ENCODE peak calls at places on chromosomes 16 and 17, in four cellular contexts. S is A172, G is NCI-H1417, X is ascending aorta. T is an unnamed sample.
A peak's percentile ranks its signal among the peaks of the same experiment; 100 is the strongest.

GRCh38 chr17:75645889-75646625 is 12.8 kb downstream of the SMIM5 start:
- DNase-seq in G (no peak), X (peak; percentile 9), S (peak; percentile 77), T (no peak)

GRCh38 chr17:51298508-51299371 is 38.4 kb downstream of the UTP18 start:
- DNase-seq in G (peak; percentile 81), S (peak; percentile 32), X (no peak), T (no peak)

GRCh38 chr17:40551874-40552768 is 13.2 kb downstream of the CCR7 start:
- DNase-seq in X (no peak), G (peak; percentile 29), S (no peak), T (peak; percentile 68)

GRCh38 chr16:12176051-12176450 is 199.5 kb downstream of the SNX29 start:
- DNase-seq in G (no peak), S (no peak), X (no peak), T (no peak)

GRCh38 chr17:83099570-83100181 is 20.3 kb downstream of the METRNL start:
- DNase-seq in S (peak; percentile 47), X (no peak), G (peak; percentile 67), T (no peak)

GRCh38 chr17:80386341-80386740 is 28.6 kb upstream of the ENDOV start:
- DNase-seq in X (no peak), G (no peak), S (no peak), T (peak; percentile 10)

GRCh38 chr16:67104061-67104460 is 5.7 kb upstream of the PHAF1 start:
- DNase-seq in S (peak; percentile 28), X (no peak), G (peak; percentile 11), T (no peak)

GRCh38 chr16:29927523-29927905 is 1.5 kb upstream of the KCTD13 start:
- DNase-seq in S (no peak), G (no peak), X (no peak), T (no peak)

GRCh38 chr17:74119960-74120359 is 83.5 kb upstream of the RPL38 start:
- DNase-seq in S (no peak), X (no peak), G (peak; percentile 5), T (no peak)

GRCh38 chr17:45035848-45036247 is 15.6 kb downstream of the DCAKD start:
- DNase-seq in X (no peak), G (no peak), S (no peak), T (no peak)

GRCh38 chr17:4087911-4088693 is 54.7 kb downstream of the ZZEF1 start:
- DNase-seq in S (peak; percentile 69), G (no peak), X (no peak), T (no peak)

GRCh38 chr16:75810998-75811634 is 84.8 kb upstream of the CPHXL start:
- DNase-seq in S (no peak), X (no peak), G (no peak), T (no peak)

GRCh38 chr17:72635034-72635654 is 457.3 kb downstream of the SLC39A11 start:
- DNase-seq in X (no peak), S (no peak), G (no peak), T (no peak)

GRCh38 chr17:18026408-18026776 is 12.6 kb downstream of the ATPAF2 start:
- DNase-seq in G (no peak), X (no peak), S (peak; percentile 64), T (no peak)

GRCh38 chr17:43531955-43532354 is 14.2 kb downstream of the ETV4 start:
- DNase-seq in G (no peak), S (no peak), X (no peak), T (no peak)

GRCh38 chr16:585351-585750 is 4.5 kb upstream of the RAB40C start:
- DNase-seq in G (peak; percentile 57), S (no peak), X (no peak), T (no peak)

GRCh38 chr17:40086150-40087044 is 14.0 kb downstream of the NR1D1 start:
- DNase-seq in G (peak; percentile 71), X (no peak), S (no peak), T (no peak)

GRCh38 chr16:87970206-87970605 is 19.0 kb downstream of the BANP start:
- DNase-seq in S (peak; percentile 67), G (no peak), X (no peak), T (no peak)

GRCh38 chr17:42408076-42408475 is 15.0 kb downstream of the CAVIN1 start:
- DNase-seq in G (no peak), S (no peak), X (no peak), T (peak; percentile 80)

GRCh38 chr16:68921654-68922053 is 78.3 kb downstream of the TANGO6 start:
- DNase-seq in G (no peak), X (no peak), S (peak; percentile 69), T (no peak)

GRCh38 chr17:52159810-52160578 is 1.5 kb upstream of the CA10 start:
- DNase-seq in X (no peak), S (no peak), G (no peak), T (no peak)

GRCh38 chr16:58413359-58413758 is 21.1 kb downstream of the GINS3 start:
- DNase-seq in X (no peak), G (no peak), S (no peak), T (no peak)

GRCh38 chr17:40340880-40341807 is 23.4 kb downstream of the GJD3 start:
- DNase-seq in X (peak; percentile 88), G (peak; percentile 86), S (no peak), T (peak; percentile 98)

GRCh38 chr16:81335669-81336068 is 20.9 kb downstream of the GAN start:
- DNase-seq in X (no peak), G (no peak), S (no peak), T (no peak)

GRCh38 chr16:85129846-85130706 is 17.8 kb upstream of the CIBAR2 start:
- DNase-seq in S (peak; percentile 23), G (peak; percentile 16), X (no peak), T (no peak)

GRCh38 chr16:3774156-3774767 is 56.9 kb upstream of the TRAP1 start:
- DNase-seq in G (no peak), S (no peak), X (no peak), T (no peak)

GRCh38 chr17:54864636-54865420 is 35.8 kb upstream of the TOM1L1 start:
- DNase-seq in X (no peak), G (no peak), S (no peak), T (no peak)

GRCh38 chr17:253091-253846 is 71.8 kb upstream of the DOC2B start:
- DNase-seq in S (no peak), X (no peak), G (no peak), T (peak; percentile 43)

GRCh38 chr17:43368740-43369506 is 29.9 kb upstream of the ARL4D start:
- DNase-seq in X (no peak), G (peak; percentile 94), S (peak; percentile 62), T (peak; percentile 90)